ENCODE peak calls at places on chromosomes 12 and 14, in four cellular contexts. J is neural progenitor cell, S is adipocyte, O is hypothalamus. U is an unnamed sample.

GRCh38 chr12:98594050-98594853 is 766 bp downstream of the SLC25A3 start:
- DNase-seq in J (peak), S (peak), O (peak), U (no peak)

GRCh38 chr12:125688223-125688622 is 623.0 kb downstream of the AACS start:
- DNase-seq in J (no peak), S (no peak), O (no peak), U (no peak)

GRCh38 chr12:103387385-103387784 is 108.4 kb downstream of the C12orf42 start:
- DNase-seq in J (no peak), S (no peak), O (no peak), U (no peak)

GRCh38 chr12:67370979-67371378 is 101.8 kb downstream of the CAND1 start:
- DNase-seq in J (no peak), S (peak), O (no peak), U (no peak)

GRCh38 chr14:52878469-52878868 is 72.4 kb downstream of the FERMT2 start:
- DNase-seq in J (no peak), S (peak), O (no peak), U (no peak)

GRCh38 chr12:88625316-88625715 is 45.0 kb upstream of the KITLG start:
- DNase-seq in J (no peak), S (no peak), O (no peak), U (no peak)

GRCh38 chr14:63726499-63726898 is 1.4 kb downstream of the SGPP1 start:
- DNase-seq in J (no peak), S (peak), O (no peak), U (no peak)

GRCh38 chr14:59829941-59830734 is 40.4 kb downstream of the RTN1 start:
- DNase-seq in J (no peak), S (no peak), O (no peak), U (no peak)

GRCh38 chr12:130818381-130819247 is 20.4 kb downstream of the STX2 start:
- DNase-seq in J (peak), S (peak), O (peak), U (no peak)

GRCh38 chr14:73770977-73771847 is 57.0 kb upstream of the PNMA1 start:
- DNase-seq in J (no peak), S (no peak), O (no peak), U (no peak)

GRCh38 chr14:78359581-78359980 is 189.4 kb downstream of the NRXN3 start:
- DNase-seq in J (no peak), S (no peak), O (no peak), U (no peak)

GRCh38 chr12:91902860-91903683 is 242.6 kb downstream of the BTG1 start:
- DNase-seq in J (no peak), S (no peak), O (no peak), U (no peak)

U was measured in amygdala.